ENCODE peak calls at places on chromosomes 13 and 19, in nine cellular contexts. U, M, D, T, F, Q, B, X and Z are unnamed samples.

GRCh38 chr13:49112782-49113525 is 107.2 kb upstream of the MLNR start:
- DNase-seq in U (no peak), M (no peak), D (no peak), T (no peak), F (no peak), Q (no peak), B (no peak), X (peak), Z (peak)

GRCh38 chr19:49338023-49338677 is 2.9 kb downstream of the CD37 start:
- DNase-seq in U (no peak), M (no peak), D (peak), T (no peak), F (no peak), Q (no peak), B (no peak), X (no peak), Z (no peak)

GRCh38 chr13:46679369-46680180 is 117.4 kb downstream of the ESD start:
- DNase-seq in U (no peak), M (peak), D (no peak), T (no peak), F (no peak), Q (no peak), B (no peak), X (peak), Z (peak)

GRCh38 chr19:53019684-53020083 is 6.0 kb downstream of the ERVV-1 start:
- DNase-seq in U (no peak), M (no peak), D (no peak), T (no peak), F (no peak), Q (no peak), B (no peak), X (no peak), Z (peak)

GRCh38 chr13:61144301-61144700 is 271.3 kb downstream of the PCDH20 start:
- DNase-seq in U (no peak), M (no peak), D (no peak), T (no peak), F (no peak), Q (no peak), B (no peak), X (no peak), Z (no peak)

GRCh38 chr13:100340865-100341264 is 247.7 kb downstream of the GGACT start:
- DNase-seq in U (no peak), M (no peak), D (no peak), T (no peak), F (no peak), Q (no peak), B (no peak), X (no peak), Z (no peak)

GRCh38 chr19:41426116-41426841 is 895 bp downstream of the B3GNT8 start:
- DNase-seq in U (no peak), M (no peak), D (no peak), T (no peak), F (no peak), Q (no peak), B (no peak), X (no peak), Z (no peak)

GRCh38 chr19:58475714-58476497 is at the start of gene ZNF446:
- DNase-seq in U (peak), M (peak), D (peak), T (peak), F (peak), Q (peak), B (peak), X (peak), Z (peak)

GRCh38 chr19:14434157-14434501 is 1.0 kb downstream of the PKN1 start:
- DNase-seq in U (no peak), M (no peak), D (no peak), T (no peak), F (no peak), Q (no peak), B (no peak), X (no peak), Z (no peak)

GRCh38 chr13:20964904-20965303 is 62.4 kb upstream of the XPO4 start:
- DNase-seq in U (no peak), M (no peak), D (no peak), T (no peak), F (no peak), Q (no peak), B (no peak), X (no peak), Z (no peak)

GRCh38 chr13:76709851-76710250 is 176.4 kb downstream of the KCTD12 start:
- DNase-seq in U (no peak), M (no peak), D (no peak), T (no peak), F (no peak), Q (no peak), B (no peak), X (no peak), Z (no peak)

GRCh38 chr19:2044709-2045500 is 6.1 kb downstream of the MKNK2 start:
- DNase-seq in U (no peak), M (no peak), D (no peak), T (no peak), F (no peak), Q (no peak), B (no peak), X (no peak), Z (no peak)

GRCh38 chr13:35496761-35497386 is 20.4 kb upstream of the MAB21L1 start:
- DNase-seq in U (no peak), M (no peak), D (no peak), T (no peak), F (no peak), Q (no peak), B (no peak), X (no peak), Z (no peak)

GRCh38 chr19:42250666-42251531 is 4.0 kb downstream of the ERF start:
- DNase-seq in U (no peak), M (peak), D (peak), T (peak), F (peak), Q (no peak), B (no peak), X (peak), Z (no peak)

GRCh38 chr19:6772866-6773322 is 386 bp downstream of the VAV1 start:
- DNase-seq in U (no peak), M (no peak), D (no peak), T (no peak), F (no peak), Q (no peak), B (no peak), X (no peak), Z (no peak)

GRCh38 chr19:37905936-37906867 is at the start of gene WDR87:
- DNase-seq in U (peak), M (peak), D (peak), T (peak), F (peak), Q (peak), B (no peak), X (no peak), Z (peak)

GRCh38 chr13:93216122-93216521 is 10.5 kb upstream of the GPC6 start:
- DNase-seq in U (no peak), M (no peak), D (no peak), T (no peak), F (no peak), Q (no peak), B (no peak), X (no peak), Z (no peak)

GRCh38 chr19:11814707-11815050 is 606 bp downstream of the ZNF440 start:
- DNase-seq in U (peak), M (no peak), D (no peak), T (no peak), F (no peak), Q (no peak), B (peak), X (peak), Z (peak)

GRCh38 chr19:35058370-35058769 is 16.8 kb downstream of the HPN start:
- DNase-seq in U (no peak), M (no peak), D (no peak), T (no peak), F (no peak), Q (no peak), B (no peak), X (no peak), Z (no peak)

GRCh38 chr19:16051254-16052025 is 24.9 kb upstream of the TPM4 start:
- DNase-seq in U (no peak), M (no peak), D (no peak), T (no peak), F (no peak), Q (no peak), B (no peak), X (peak), Z (peak)

GRCh38 chr19:7505288-7505681 is 10.6 kb upstream of the ZNF358 start:
- DNase-seq in U (no peak), M (no peak), D (no peak), T (no peak), F (no peak), Q (no peak), B (no peak), X (no peak), Z (peak)

GRCh38 chr19:801861-802496 is 4.7 kb downstream of the PTBP1 start:
- DNase-seq in U (no peak), M (no peak), D (peak), T (no peak), F (no peak), Q (no peak), B (no peak), X (no peak), Z (no peak)

GRCh38 chr19:13401388-13401787 is 104.9 kb downstream of the CACNA1A start:
- DNase-seq in U (peak), M (no peak), D (no peak), T (no peak), F (no peak), Q (peak), B (peak), X (peak), Z (peak)

GRCh38 chr19:38684078-38684861 is 36.8 kb downstream of the ACTN4 start:
- DNase-seq in U (peak), M (no peak), D (peak), T (peak), F (no peak), Q (peak), B (peak), X (peak), Z (peak)